ENCODE peak calls at places on chromosome 21, in eight cellular contexts. N, D, M, T, I, P, X and W are unnamed samples.

GRCh38 chr21:33013618-33014017 is 12.1 kb upstream of the OLIG2 start:
- DNase-seq in N (no peak), D (no peak), M (no peak), T (no peak), I (no peak), P (no peak), X (no peak), W (no peak)

GRCh38 chr21:27132270-27132669 is 165.4 kb upstream of the ADAMTS5 start:
- DNase-seq in N (peak), D (no peak), M (no peak), T (no peak), I (peak), P (no peak), X (no peak), W (no peak)

GRCh38 chr21:42760977-42761751 is 107.7 kb downstream of the PDE9A start:
- DNase-seq in N (no peak), D (peak), M (no peak), T (no peak), I (no peak), P (no peak), X (no peak), W (no peak)

GRCh38 chr21:42153046-42153685 is 65.8 kb upstream of the ABCG1 start:
- DNase-seq in N (no peak), D (no peak), M (no peak), T (no peak), I (no peak), P (no peak), X (no peak), W (no peak)

GRCh38 chr21:42315296-42315891 is at the start of gene TFF3:
- DNase-seq in N (no peak), D (no peak), M (no peak), T (no peak), I (peak), P (no peak), X (no peak), W (no peak)

GRCh38 chr21:42555756-42556438 is 42.2 kb downstream of the SLC37A1 start:
- DNase-seq in N (no peak), D (peak), M (no peak), T (no peak), I (no peak), P (no peak), X (no peak), W (peak)

GRCh38 chr21:42678118-42678430 is 24.7 kb downstream of the PDE9A start:
- DNase-seq in N (no peak), D (no peak), M (no peak), T (no peak), I (no peak), P (no peak), X (no peak), W (no peak)

GRCh38 chr21:28592205-28592845 is 400.4 kb downstream of the LTN1 start:
- DNase-seq in N (no peak), D (no peak), M (no peak), T (no peak), I (no peak), P (no peak), X (no peak), W (no peak)

GRCh38 chr21:40386301-40386911 is 460.6 kb downstream of the DSCAM start:
- DNase-seq in N (no peak), D (peak), M (peak), T (peak), I (peak), P (no peak), X (peak), W (peak)

DNA sequence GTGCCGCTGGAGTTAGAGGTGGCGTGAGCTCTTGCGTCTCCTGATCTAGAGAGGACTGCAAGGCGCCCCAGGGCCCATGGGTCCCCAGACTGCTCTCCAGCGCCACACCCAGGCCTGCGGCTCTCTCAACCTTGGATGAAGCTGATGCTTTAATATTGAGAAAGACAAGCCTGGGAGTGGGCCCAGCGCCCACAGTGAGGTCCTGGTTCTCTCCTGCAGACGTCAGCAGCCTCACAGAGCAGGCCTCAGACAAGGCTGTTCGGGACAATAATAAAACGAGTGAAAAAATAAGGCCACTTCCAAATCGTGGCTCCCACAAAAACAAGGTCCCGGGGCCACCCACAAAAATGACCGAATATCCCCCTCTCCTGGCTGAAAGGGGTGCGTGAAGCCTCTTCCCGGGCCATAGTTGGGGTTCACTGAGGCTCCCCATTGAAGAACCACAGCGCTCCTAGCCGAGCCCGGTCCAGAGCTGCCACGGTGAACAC is 6.0 kb upstream of the DNMT3L start:
- DNase-seq in N (no peak), D (no peak), M (no peak), T (no peak), I (no peak), P (no peak), X (no peak), W (no peak)
- TF ChIP-seq CTCF in N (peak), D (peak), M (no peak), T (peak), I (no peak), P (no peak), X (no peak), W (no peak)

GRCh38 chr21:46083271-46084040 is 14.5 kb upstream of the COL6A2 start:
- DNase-seq in N (no peak), D (no peak), M (no peak), T (no peak), I (peak), P (peak), X (no peak), W (no peak)
- TF ChIP-seq CTCF in N (no peak), D (no peak), M (no peak), T (no peak), I (no peak), P (no peak), X (no peak), W (no peak)

GRCh38 chr21:38805282-38806152 is at the start of gene ETS2:
- DNase-seq in N (peak), D (peak), M (peak), T (peak), I (peak), P (peak), X (peak), W (peak)
- TF ChIP-seq CTCF in N (no peak), D (no peak), M (no peak), T (peak), I (no peak), P (peak), X (no peak), W (no peak)

DNA sequence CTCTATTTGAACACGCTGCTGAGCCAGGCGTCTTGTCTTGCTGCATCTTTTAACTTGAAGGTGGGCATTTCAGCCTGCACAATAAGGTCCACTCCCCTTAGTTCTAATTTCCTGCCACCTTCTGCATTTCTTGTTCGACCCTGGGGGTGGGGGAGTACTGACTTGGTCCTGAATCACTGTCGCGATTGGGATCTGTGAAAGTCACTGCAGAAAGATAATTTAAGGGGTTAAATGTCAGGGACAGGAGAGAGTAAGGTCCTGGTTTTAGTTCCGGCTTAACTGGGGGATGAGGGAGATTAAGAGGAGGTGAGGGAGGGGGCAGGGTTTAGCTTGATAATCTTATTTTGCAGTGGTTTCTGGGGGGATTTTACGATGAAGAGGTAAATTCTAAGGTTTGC is 128.1 kb downstream of the MRPS6 start:
- DNase-seq in N (no peak), D (no peak), M (no peak), T (no peak), I (no peak), P (no peak), X (no peak), W (no peak)
- TF ChIP-seq CTCF in N (no peak), D (no peak), M (no peak), T (no peak), I (no peak), P (no peak), X (no peak), W (no peak)

DNA sequence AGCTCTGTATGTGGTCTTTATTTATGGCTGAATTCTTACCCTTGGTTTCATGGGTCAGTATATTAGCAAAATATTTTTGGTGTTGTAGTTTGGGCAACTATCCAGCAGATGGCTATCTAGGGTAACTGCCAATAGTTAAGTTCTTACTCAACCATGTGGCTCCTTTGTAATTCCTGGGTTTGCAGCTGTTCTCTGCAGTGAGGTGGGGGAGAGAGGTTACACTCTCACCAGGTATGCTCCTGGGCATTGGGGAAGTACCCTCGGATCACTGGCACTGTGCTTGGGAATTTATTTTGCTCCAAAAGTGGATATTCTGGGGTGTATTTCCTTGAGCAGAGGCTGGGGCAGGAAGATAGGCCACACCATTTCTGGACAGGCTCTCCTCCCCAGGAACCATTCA is 436.7 kb upstream of the TMPRSS15 start:
- DNase-seq in N (no peak), D (no peak), M (no peak), T (no peak), I (peak), P (no peak), X (no peak), W (no peak)
- TF ChIP-seq CTCF in N (no peak), D (no peak), M (no peak), T (no peak), I (peak), P (no peak), X (peak), W (peak)

GRCh38 chr21:36704281-36704957 is 5.5 kb downstream of the SIM2 start:
- DNase-seq in N (peak), D (no peak), M (no peak), T (no peak), I (no peak), P (no peak), X (no peak), W (no peak)

GRCh38 chr21:36706482-36706852 is 7.6 kb downstream of the SIM2 start:
- DNase-seq in N (no peak), D (no peak), M (no peak), T (no peak), I (no peak), P (no peak), X (no peak), W (no peak)

GRCh38 chr21:36704958-36705678 is 6.2 kb downstream of the SIM2 start:
- DNase-seq in N (peak), D (no peak), M (no peak), T (no peak), I (no peak), P (no peak), X (no peak), W (no peak)

GRCh38 chr21:36706951-36707762 is 8.2 kb downstream of the SIM2 start:
- DNase-seq in N (peak), D (no peak), M (no peak), T (no peak), I (no peak), P (no peak), X (peak), W (no peak)

GRCh38 chr21:36705679-36706481 is 7.0 kb downstream of the SIM2 start:
- DNase-seq in N (no peak), D (no peak), M (no peak), T (no peak), I (no peak), P (no peak), X (no peak), W (no peak)
- TF ChIP-seq CTCF in N (peak), D (no peak), M (no peak), T (no peak), I (peak), P (peak), X (no peak), W (no peak)

GRCh38 chr21:44299458-44300261 is at the start of gene PFKL:
- DNase-seq in N (peak), D (peak), M (no peak), T (peak), I (peak), P (no peak), X (peak), W (peak)

GRCh38 chr21:44301093-44301492 is 1.2 kb downstream of the PFKL start:
- DNase-seq in N (no peak), D (no peak), M (no peak), T (no peak), I (no peak), P (no peak), X (no peak), W (no peak)

GRCh38 chr21:44299085-44299457 is 782 bp upstream of the PFKL start:
- DNase-seq in N (peak), D (no peak), M (no peak), T (no peak), I (peak), P (no peak), X (no peak), W (no peak)

GRCh38 chr21:44301961-44302406 is 2.1 kb downstream of the PFKL start:
- DNase-seq in N (no peak), D (no peak), M (no peak), T (no peak), I (no peak), P (no peak), X (no peak), W (no peak)

GRCh38 chr21:44300262-44300959 is 558 bp downstream of the PFKL start:
- DNase-seq in N (peak), D (peak), M (no peak), T (peak), I (peak), P (no peak), X (peak), W (peak)
- TF ChIP-seq CTCF in N (no peak), D (no peak), M (no peak), T (no peak), I (no peak), P (no peak), X (no peak), W (no peak)